ENCODE peak calls at places on chromosomes 6 and 20, in eight cellular contexts. X is skeletal muscle cell; I is iPS-NIHi11; B is stimulated activated CD4-positive, alpha-beta T cell treated with anti-CD3 and anti-CD28 coated beads, TNF-alpha, amount 100 ng/mL, for 4 hours; Z is EL; O is amygdala; M is uterus; T is GM03348. E is an unnamed sample.

GRCh38 chr20:4095639-4096038 is 80.3 kb upstream of the RNF24 start:
- DNase-seq in O (no peak), Z (no peak), I (no peak), B (no peak), X (no peak), T (no peak), M (no peak), E (no peak)

GRCh38 chr20:8935878-8936277 is 133.0 kb upstream of the PLCB4 start:
- DNase-seq in Z (no peak), M (no peak), I (no peak), B (no peak), X (no peak), O (no peak), T (no peak), E (no peak)

GRCh38 chr6:6856538-6857523 is 250.9 kb upstream of the RREB1 start:
- DNase-seq in O (no peak), T (peak), I (peak), Z (peak), M (no peak), B (peak), X (no peak), E (peak)

GRCh38 chr6:90978046-90978445 is 391.2 kb upstream of the MAP3K7 start:
- DNase-seq in I (no peak), Z (no peak), B (no peak), T (no peak), M (no peak), X (no peak), O (no peak), E (no peak)

GRCh38 chr6:127328043-127328442 is 15.4 kb downstream of the ECHDC1 start:
- DNase-seq in I (no peak), O (no peak), B (no peak), T (no peak), X (no peak), Z (peak), M (no peak), E (no peak)

GRCh38 chr6:2861071-2861821 is 19.6 kb upstream of the SERPINB1 start:
- DNase-seq in M (no peak), Z (no peak), I (no peak), X (no peak), T (no peak), B (no peak), O (no peak), E (no peak)

GRCh38 chr6:12791371-12791770 is 74.8 kb downstream of the PHACTR1 start:
- DNase-seq in X (no peak), M (no peak), Z (peak), B (no peak), T (peak), O (no peak), I (no peak), E (no peak)

GRCh38 chr20:10329387-10330005 is 104.5 kb downstream of the MKKS start:
- DNase-seq in I (no peak), M (no peak), X (no peak), O (no peak), T (no peak), B (no peak), Z (no peak), E (no peak)

GRCh38 chr20:53869466-53870258 is 200.7 kb downstream of the BCAS1 start:
- DNase-seq in T (peak), I (peak), Z (peak), B (peak), O (no peak), X (no peak), M (peak), E (peak)

GRCh38 chr6:106253731-106254130 is 71.8 kb downstream of the ATG5 start:
- DNase-seq in O (no peak), X (peak), T (peak), Z (peak), M (no peak), I (no peak), B (no peak), E (no peak)

GRCh38 chr6:134074151-134074712 is 21.8 kb upstream of the SLC2A12 start:
- DNase-seq in O (peak), M (no peak), T (no peak), B (no peak), Z (no peak), I (peak), X (no peak), E (no peak)

GRCh38 chr20:56995157-56995556 is 271.3 kb downstream of the BMP7 start:
- DNase-seq in B (no peak), O (no peak), I (no peak), T (no peak), X (no peak), Z (no peak), M (no peak), E (no peak)

GRCh38 chr20:31707994-31708744 is 14.5 kb downstream of the BCL2L1 start:
- DNase-seq in O (no peak), T (no peak), M (no peak), Z (no peak), B (no peak), I (no peak), X (no peak), E (no peak)

GRCh38 chr6:43776115-43776798 is 6.2 kb downstream of the VEGFA start:
- DNase-seq in Z (no peak), B (no peak), M (no peak), I (no peak), O (no peak), X (no peak), T (no peak), E (no peak)

E was measured in adipocyte.